ENCODE peak calls at places on chromosomes 4 and X, in nine cellular contexts. A, V, E, T, W, P, Q, U and Z are unnamed samples.

GRCh38 chr4:7392438-7393374 is 42.0 kb downstream of the PSAPL1 start:
- DNase-seq in A (no peak), V (no peak), E (no peak), T (no peak), W (peak), P (no peak), Q (peak), U (peak), Z (peak)

GRCh38 chrX:48897157-48897620 is 379 bp downstream of the TIMM17B start:
- DNase-seq in A (peak), V (peak), E (peak), T (peak), W (peak), P (no peak), Q (peak), U (no peak), Z (peak)

GRCh38 chr4:1347410-1347864 is 429 bp downstream of the UVSSA start:
- DNase-seq in A (peak), V (peak), E (peak), T (peak), W (peak), P (peak), Q (no peak), U (no peak), Z (peak)

GRCh38 chrX:129768586-129769466 is 10.9 kb upstream of the SASH3 start:
- DNase-seq in A (no peak), V (no peak), E (no peak), T (no peak), W (no peak), P (no peak), Q (no peak), U (no peak), Z (peak)

GRCh38 chr4:136967069-136967468 is 565.2 kb downstream of the PCDH18 start:
- DNase-seq in A (no peak), V (no peak), E (no peak), T (no peak), W (no peak), P (no peak), Q (no peak), U (no peak), Z (no peak)

GRCh38 chrX:51496501-51497291 is at the start of gene NUDT11:
- DNase-seq in A (peak), V (no peak), E (peak), T (peak), W (peak), P (no peak), Q (peak), U (no peak), Z (peak)

GRCh38 chrX:108417257-108417656 is 21.0 kb downstream of the COL4A6 start:
- DNase-seq in A (no peak), V (no peak), E (no peak), T (no peak), W (no peak), P (no peak), Q (no peak), U (no peak), Z (no peak)

GRCh38 chr4:18111100-18111499 is 89.5 kb upstream of the LCORL start:
- DNase-seq in A (no peak), V (no peak), E (peak), T (no peak), W (no peak), P (no peak), Q (no peak), U (no peak), Z (no peak)

GRCh38 chr4:100450449-100450848 is 67.4 kb downstream of the EMCN start:
- DNase-seq in A (no peak), V (no peak), E (no peak), T (no peak), W (no peak), P (no peak), Q (no peak), U (no peak), Z (no peak)

GRCh38 chr4:39326468-39326960 is 39.6 kb downstream of the RFC1 start:
- DNase-seq in A (no peak), V (no peak), E (no peak), T (no peak), W (no peak), P (no peak), Q (no peak), U (no peak), Z (no peak)

GRCh38 chr4:6987566-6987920 is 55.6 kb upstream of the TADA2B start:
- DNase-seq in A (no peak), V (no peak), E (no peak), T (no peak), W (no peak), P (no peak), Q (no peak), U (no peak), Z (no peak)

GRCh38 chrX:65581661-65582339 is 47.2 kb upstream of the LAS1L start:
- DNase-seq in A (peak), V (peak), E (peak), T (peak), W (peak), P (no peak), Q (no peak), U (peak), Z (no peak)

GRCh38 chr4:185956546-185956945 is 112.4 kb upstream of the TLR3 start:
- DNase-seq in A (no peak), V (no peak), E (no peak), T (no peak), W (no peak), P (no peak), Q (no peak), U (no peak), Z (no peak)

GRCh38 chr4:163988391-163988790 is 493.9 kb downstream of the TMA16 start:
- DNase-seq in A (no peak), V (no peak), E (no peak), T (no peak), W (no peak), P (no peak), Q (no peak), U (no peak), Z (no peak)

GRCh38 chr4:6859543-6859942 is 50.1 kb upstream of the TBC1D14 start:
- DNase-seq in A (no peak), V (no peak), E (no peak), T (no peak), W (no peak), P (no peak), Q (no peak), U (no peak), Z (no peak)

GRCh38 chr4:1010522-1011021 is 854 bp upstream of the FGFRL1 start:
- DNase-seq in A (peak), V (peak), E (peak), T (peak), W (peak), P (no peak), Q (peak), U (peak), Z (peak)

GRCh38 chr4:182205293-182205692 is 37.9 kb upstream of the TENM3 start:
- DNase-seq in A (no peak), V (no peak), E (no peak), T (no peak), W (no peak), P (no peak), Q (no peak), U (no peak), Z (no peak)

GRCh38 chr4:121256346-121256745 is 92.2 kb upstream of the TNIP3 start:
- DNase-seq in A (no peak), V (no peak), E (peak), T (no peak), W (no peak), P (no peak), Q (no peak), U (no peak), Z (no peak)

GRCh38 chrX:49884290-49884862 is 5.1 kb downstream of the USP27X start:
- DNase-seq in A (no peak), V (no peak), E (peak), T (peak), W (peak), P (peak), Q (peak), U (no peak), Z (peak)

DNA sequence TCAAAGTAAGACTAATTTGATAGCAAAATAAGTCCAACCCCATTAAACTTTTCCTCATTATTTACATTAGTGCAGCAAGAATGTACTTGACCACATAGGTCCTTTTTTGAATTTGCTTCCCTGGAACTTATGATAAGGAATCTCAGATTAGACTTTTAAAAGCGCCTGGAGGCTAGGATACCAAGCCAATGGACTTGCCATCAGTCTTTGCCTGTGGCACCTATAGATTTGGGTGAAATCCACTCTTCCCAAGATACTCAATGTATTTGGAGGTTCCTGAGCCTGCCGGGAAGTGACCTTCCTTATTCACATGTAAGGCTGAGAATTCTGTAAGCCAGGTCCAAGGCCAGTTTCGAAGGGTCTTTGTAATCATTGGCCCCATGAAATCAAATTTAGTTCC is 553.6 kb downstream of the ADGRL3 start:
- DNase-seq in A (no peak), V (no peak), E (no peak), T (no peak), W (no peak), P (no peak), Q (no peak), U (no peak), Z (no peak)
- TF ChIP-seq POLR2AphosphoS5 in A (no peak), V (no peak), E (no peak), T (no peak), W (no peak), P (no peak), Q (no peak), U (no peak), Z (no peak)

DNA sequence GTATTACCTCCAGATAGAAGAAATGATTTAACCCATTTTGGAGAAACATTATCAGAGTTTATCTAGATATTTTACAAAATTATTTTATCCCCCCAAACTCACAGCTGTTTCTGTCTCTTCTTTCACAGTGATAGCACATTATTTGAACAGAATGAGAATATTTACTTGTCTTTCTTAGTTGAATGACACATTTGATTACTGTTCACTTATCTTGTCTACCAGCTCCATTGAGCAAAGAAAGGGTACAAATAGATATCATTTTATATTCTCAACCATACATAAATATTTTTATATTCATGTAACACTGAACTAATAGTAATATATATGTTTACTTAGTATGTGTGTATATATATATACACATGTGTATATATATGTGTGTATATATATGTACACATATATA is 364.2 kb downstream of the GALNTL6 start:
- DNase-seq in A (no peak), V (no peak), E (no peak), T (no peak), W (no peak), P (no peak), Q (no peak), U (no peak), Z (no peak)
- TF ChIP-seq POLR2AphosphoS5 in A (no peak), V (no peak), E (no peak), T (no peak), W (no peak), P (no peak), Q (no peak), U (no peak), Z (no peak)

GRCh38 chr4:15920723-15921591 is 17.6 kb downstream of the FGFBP1 start:
- DNase-seq in A (no peak), V (no peak), E (peak), T (no peak), W (peak), P (no peak), Q (no peak), U (no peak), Z (no peak)
- TF ChIP-seq POLR2AphosphoS5 in A (no peak), V (no peak), E (peak), T (no peak), W (no peak), P (no peak), Q (no peak), U (peak), Z (no peak)

GRCh38 chrX:133569217-133569616 is 153.9 kb upstream of the GPC4 start:
- DNase-seq in A (no peak), V (no peak), E (no peak), T (no peak), W (no peak), P (no peak), Q (no peak), U (no peak), Z (no peak)

GRCh38 chrX:133570549-133570948 is 155.3 kb upstream of the GPC4 start:
- DNase-seq in A (no peak), V (no peak), E (no peak), T (no peak), W (no peak), P (no peak), Q (no peak), U (no peak), Z (no peak)

GRCh38 chrX:133563705-133564104 is 148.4 kb upstream of the GPC4 start:
- DNase-seq in A (no peak), V (no peak), E (no peak), T (no peak), W (no peak), P (no peak), Q (no peak), U (no peak), Z (no peak)

GRCh38 chrX:133568109-133568508 is 152.8 kb upstream of the GPC4 start:
- DNase-seq in A (no peak), V (no peak), E (no peak), T (no peak), W (no peak), P (no peak), Q (no peak), U (no peak), Z (no peak)
- TF ChIP-seq POLR2AphosphoS5 in A (no peak), V (no peak), E (no peak), T (no peak), W (no peak), P (no peak), Q (no peak), U (no peak), Z (no peak)

DNA sequence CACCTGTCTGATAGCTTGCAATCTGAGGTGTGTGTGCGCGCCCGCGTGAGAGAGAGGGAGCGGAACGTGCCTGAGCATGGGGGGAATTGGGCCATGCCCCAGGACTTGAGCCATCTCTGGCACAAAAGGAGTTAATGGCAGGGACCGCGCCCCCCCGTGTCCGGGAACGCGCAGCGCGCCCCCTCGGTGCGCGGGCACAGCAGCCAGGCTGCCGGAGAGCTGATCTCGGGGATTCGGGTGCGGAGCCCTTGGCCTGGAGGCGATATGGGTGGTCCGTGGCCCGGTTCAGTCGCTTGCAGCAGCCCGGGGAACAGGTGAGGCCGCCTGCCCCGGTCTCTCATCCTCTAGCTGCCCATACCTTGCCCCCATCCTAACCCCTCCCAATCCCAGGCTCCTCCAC is at the start of gene NLGN3:
- DNase-seq in A (no peak), V (no peak), E (no peak), T (no peak), W (no peak), P (no peak), Q (peak), U (no peak), Z (no peak)
- TF ChIP-seq POLR2AphosphoS5 in A (no peak), V (no peak), E (peak), T (no peak), W (no peak), P (no peak), Q (no peak), U (no peak), Z (no peak)

GRCh38 chr4:119070301-119070700 is 65.3 kb upstream of the MYOZ2 start:
- DNase-seq in A (no peak), V (no peak), E (no peak), T (no peak), W (no peak), P (no peak), Q (no peak), U (no peak), Z (no peak)

GRCh38 chr4:119068529-119068962 is 67.1 kb upstream of the MYOZ2 start:
- DNase-seq in A (no peak), V (no peak), E (no peak), T (no peak), W (no peak), P (no peak), Q (no peak), U (no peak), Z (no peak)
- TF ChIP-seq POLR2AphosphoS5 in A (peak), V (no peak), E (no peak), T (no peak), W (no peak), P (no peak), Q (no peak), U (peak), Z (no peak)